ENCODE peak calls at places on chromosomes 5 and 9, in five cellular contexts. B is LoVo; M is B cell; J is HuH-7; H is stimulated activated CD4-positive, alpha-beta T cell treated with anti-CD3 and anti-CD28 coated beads, Interleukin-2, amount 100 ng/mL, for 48 hours. D is an unnamed sample.

GRCh38 chr9:127734247-127734746 is 797 bp downstream of the TOR2A start:
- DNase-seq in M (no peak), B (no peak), H (no peak), J (no peak), D (no peak)

GRCh38 chr5:139514486-139514856 is 31.9 kb upstream of the STING1 start:
- DNase-seq in J (no peak), B (no peak), H (no peak), M (no peak), D (no peak)

GRCh38 chr5:72138943-72139467 is 31.7 kb downstream of the MAP1B start:
- DNase-seq in H (peak), B (peak), J (no peak), M (no peak), D (no peak)

GRCh38 chr9:137816531-137817235 is 60.9 kb upstream of the CACNA1B start:
- DNase-seq in H (no peak), J (no peak), B (no peak), M (no peak), D (no peak)

GRCh38 chr9:3835393-3835792 is 309.6 kb upstream of the RFX3 start:
- DNase-seq in H (no peak), B (no peak), M (no peak), J (no peak), D (no peak)

GRCh38 chr9:121138973-121139372 is 62.7 kb downstream of the RAB14 start:
- DNase-seq in M (no peak), J (no peak), B (no peak), H (no peak), D (no peak)

GRCh38 chr5:57432876-57433275 is 49.7 kb downstream of the ACTBL2 start:
- DNase-seq in H (no peak), M (no peak), B (no peak), J (no peak), D (no peak)

GRCh38 chr9:15622596-15622995 is 69.8 kb downstream of the CCDC171 start:
- DNase-seq in M (no peak), B (no peak), H (no peak), J (no peak), D (no peak)

GRCh38 chr9:35618325-35618727 is at the start of gene CD72:
- DNase-seq in H (no peak), B (no peak), M (peak), J (no peak), D (no peak)

GRCh38 chr5:97534166-97534565 is 351.1 kb upstream of the RIOK2 start:
- DNase-seq in H (no peak), M (peak), B (peak), J (peak), D (peak)

GRCh38 chr5:61933787-61934626 is 372.0 kb upstream of the KIF2A start:
- DNase-seq in B (peak), J (peak), H (no peak), M (no peak), D (peak)

GRCh38 chr9:136722969-136723356 is 10.6 kb downstream of the DIPK1B start:
- DNase-seq in H (no peak), M (no peak), J (no peak), B (no peak), D (no peak)

GRCh38 chr5:151098185-151098813 is 17.5 kb upstream of the TNIP1 start:
- DNase-seq in J (no peak), B (no peak), H (no peak), M (no peak), D (no peak)

GRCh38 chr9:109319072-109319630 is 1.7 kb downstream of the EPB41L4B start:
- DNase-seq in J (no peak), B (no peak), H (no peak), M (no peak), D (no peak)

GRCh38 chr5:35194636-35195471 is 35.4 kb downstream of the PRLR start:
- DNase-seq in B (no peak), H (no peak), J (no peak), M (peak), D (peak)

GRCh38 chr9:116153765-116154333 is at the start of gene PAPPA:
- DNase-seq in B (no peak), J (no peak), H (no peak), M (no peak), D (no peak)

GRCh38 chr9:10059044-10059443 is 553.8 kb downstream of the PTPRD start:
- DNase-seq in M (no peak), B (no peak), J (no peak), H (no peak), D (no peak)

D was measured in Caco-2.